ENCODE peak calls at places on chromosome X, in seven cellular contexts. W is suprapubic skin, L is BJ, U is dorsolateral prefrontal cortex, X is pancreas, J is fibroblast of lung, V is cardiac fibroblast. N is an unnamed sample.

GRCh38 chrX:107672955-107673378 is 44.7 kb downstream of the PRPS1 start:
- DNase-seq in W (peak; percentile 91), L (peak; percentile 5), U (peak; percentile 38), X (no peak), J (peak; percentile 83), V (peak; percentile 93), N (no peak)

GRCh38 chrX:65685112-65685511 is 17.7 kb downstream of the MSN start:
- DNase-seq in W (no peak), L (no peak), U (no peak), X (no peak), J (no peak), V (no peak), N (no peak)

GRCh38 chrX:78024349-78025108 is 55.1 kb upstream of the PGAM4 start:
- DNase-seq in W (no peak), L (no peak), U (no peak), X (peak; percentile 71), J (peak; percentile 26), V (peak; percentile 14), N (no peak)

GRCh38 chrX:24334473-24334872 is 20.6 kb upstream of the SUPT20HL2 start:
- DNase-seq in W (no peak), L (no peak), U (no peak), X (no peak), J (no peak), V (no peak), N (no peak)

GRCh38 chrX:107673933-107674479 is 45.7 kb downstream of the PRPS1 start:
- DNase-seq in W (peak; percentile 96), L (no peak), U (no peak), X (no peak), J (peak; percentile 94), V (peak; percentile 94), N (no peak)

GRCh38 chrX:49767231-49767630 is 61.9 kb upstream of the PAGE4 start:
- DNase-seq in W (no peak), L (no peak), U (no peak), X (no peak), J (no peak), V (peak; percentile 2), N (no peak)

GRCh38 chrX:31126205-31126604 is 54.4 kb upstream of the FTHL17 start:
- DNase-seq in W (no peak), L (no peak), U (no peak), X (no peak), J (peak; percentile 14), V (peak; percentile 13), N (no peak)

GRCh38 chrX:16953606-16954211 is 7.3 kb downstream of the REPS2 start:
- DNase-seq in W (no peak), L (no peak), U (no peak), X (no peak), J (peak; percentile 17), V (no peak), N (no peak)

GRCh38 chrX:37846141-37846540 is 1.2 kb downstream of the DYNLT3 start:
- DNase-seq in W (no peak), L (no peak), U (no peak), X (no peak), J (no peak), V (no peak), N (no peak)

GRCh38 chrX:135112096-135112729 is 8.1 kb downstream of the ETDB start:
- DNase-seq in W (no peak), L (no peak), U (no peak), X (peak; percentile 20), J (peak; percentile 34), V (peak; percentile 51), N (no peak)

GRCh38 chrX:23756165-23756564 is 13.1 kb upstream of the ACOT9 start:
- DNase-seq in W (no peak), L (no peak), U (no peak), X (no peak), J (peak; percentile 60), V (peak; percentile 65), N (no peak)

GRCh38 chrX:117713411-117713810 is 403.2 kb downstream of the KLHL13 start:
- DNase-seq in W (no peak), L (no peak), U (no peak), X (no peak), J (no peak), V (no peak), N (no peak)

GRCh38 chrX:131918839-131919238 is 104.3 kb upstream of the STK26 start:
- DNase-seq in W (no peak), L (no peak), U (no peak), X (no peak), J (no peak), V (no peak), N (no peak)

GRCh38 chrX:37314526-37314925 is 34.6 kb upstream of the PRRG1 start:
- DNase-seq in W (no peak), L (peak; percentile 27), U (no peak), X (no peak), J (peak; percentile 1), V (peak; percentile 83), N (peak; percentile 37)

GRCh38 chrX:5402461-5402860 is 826.2 kb downstream of the NLGN4X start:
- DNase-seq in W (no peak), L (no peak), U (no peak), X (no peak), J (no peak), V (no peak), N (no peak)

GRCh38 chrX:150872773-150873336 is 25.6 kb downstream of the CD99L2 start:
- DNase-seq in W (no peak), L (no peak), U (no peak), X (no peak), J (no peak), V (no peak), N (no peak)

GRCh38 chrX:16822723-16823122 is 36.5 kb downstream of the TXLNG start:
- DNase-seq in W (no peak), L (no peak), U (no peak), X (no peak), J (no peak), V (peak; percentile 83), N (no peak)

GRCh38 chrX:793216-793770 is 162.7 kb downstream of the SHOX start:
- DNase-seq in W (no peak), L (no peak), U (no peak), X (no peak), J (no peak), V (no peak), N (no peak)

GRCh38 chrX:33171071-33171470 is 40.3 kb downstream of the DMD start:
- DNase-seq in W (no peak), L (no peak), U (no peak), X (no peak), J (no peak), V (no peak), N (no peak)

GRCh38 chrX:19907794-19908193 is 20.4 kb upstream of the SH3KBP1 start:
- DNase-seq in W (no peak), L (no peak), U (no peak), X (no peak), J (no peak), V (no peak), N (no peak)

GRCh38 chrX:47618923-47619485 is 653 bp downstream of the SYN1 start:
- DNase-seq in W (no peak), L (no peak), U (no peak), X (no peak), J (no peak), V (no peak), N (no peak)
- H3K4me3 ChIP-seq in W (peak overlapping the region; percentile 37), L (no peak overlapping the region), U (peak overlapping the region; percentile 63), X (no peak overlapping the region), J (no peak overlapping the region), V (peak overlapping the region; percentile 51), N (no peak overlapping the region)

DNA sequence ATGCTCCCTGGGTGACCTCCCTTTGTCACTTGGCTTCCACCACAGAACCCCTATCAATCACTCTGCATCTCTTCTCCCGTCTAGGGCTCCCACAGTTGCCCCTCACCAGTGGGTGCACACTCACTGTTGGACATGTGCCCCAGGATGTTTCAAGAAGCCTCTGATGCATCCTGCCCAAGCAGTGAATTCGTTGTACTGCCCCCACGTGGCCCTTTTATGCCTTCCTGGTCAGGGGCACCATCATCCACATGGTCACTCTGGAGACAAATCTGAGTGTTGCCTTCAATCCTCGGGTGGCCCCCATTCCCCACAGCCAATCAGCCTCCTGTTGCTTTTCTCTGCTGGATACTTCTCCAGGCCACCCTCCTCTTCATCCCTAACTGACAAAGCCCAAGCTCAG is 12.2 kb downstream of the ITIH6 start:
- DNase-seq in W (no peak), L (no peak), U (no peak), X (no peak), J (no peak), V (peak; percentile 26), N (no peak)
- TF ChIP-seq CTCF in W (no peak), L (peak; percentile 6), U (no peak), X (peak; percentile 19), J (no peak), V (peak; percentile 13), N (peak; percentile 4)

GRCh38 chrX:38871129-38872029 is 70.1 kb downstream of the MID1IP1 start:
- DNase-seq in W (no peak), L (no peak), U (no peak), X (no peak), J (no peak), V (no peak), N (no peak)
- H3K4me3 ChIP-seq in W (no peak overlapping the region), L (no peak overlapping the region), U (no peak overlapping the region), X (no peak overlapping the region), J (no peak overlapping the region), V (no peak overlapping the region), N (no peak overlapping the region)

GRCh38 chrX:57119416-57119815 is 1.9 kb downstream of the SPIN2B start:
- DNase-seq in W (no peak), L (no peak), U (no peak), X (no peak), J (no peak), V (no peak), N (no peak)

GRCh38 chrX:57121162-57121741 is at the start of gene SPIN2B:
- DNase-seq in W (peak; percentile 85), L (peak; percentile 22), U (peak; percentile 73), X (peak; percentile 87), J (peak; percentile 71), V (peak; percentile 82), N (peak; percentile 17)
- TF ChIP-seq CTCF in W (no peak), L (peak; percentile 35), U (no peak), X (no peak), J (no peak), V (no peak), N (no peak)

GRCh38 chrX:103309860-103310591 is 764 bp downstream of the BEX2 start:
- DNase-seq in W (no peak), L (no peak), U (peak; percentile 6), X (peak; percentile 51), J (no peak), V (no peak), N (no peak)

GRCh38 chrX:103310592-103311400 is at the start of gene BEX2:
- DNase-seq in W (peak; percentile 66), L (no peak), U (peak; percentile 86), X (peak; percentile 93), J (peak; percentile 42), V (peak; percentile 5), N (no peak)

GRCh38 chrX:103311401-103311785 is 603 bp upstream of the BEX2 start:
- DNase-seq in W (no peak), L (no peak), U (no peak), X (no peak), J (no peak), V (no peak), N (no peak)
- H3K4me3 ChIP-seq in W (peak overlapping the region; percentile 66), L (no peak overlapping the region), U (peak overlapping the region; percentile 76), X (no peak overlapping the region), J (no peak overlapping the region), V (no peak overlapping the region), N (no peak overlapping the region)